ENCODE peak calls at places on chromosome 12, in four cellular contexts. One of them, this sample, is unnamed.

GRCh38 chr12:50039151-50039835 is 14.0 kb upstream of the RACGAP1 start:
- DNase-seq in lower leg skin: peak; percentile 97
- DNase-seq in body of pancreas: peak; percentile 86
- DNase-seq in MM.1S: peak; percentile 78
- DNase-seq in this sample: peak; percentile 72

GRCh38 chr12:50132505-50133135 is 20.6 kb downstream of the COX14 start:
- DNase-seq in lower leg skin: peak; percentile 18
- DNase-seq in body of pancreas: no peak
- DNase-seq in MM.1S: peak; percentile 15
- DNase-seq in this sample: peak; percentile 76

GRCh38 chr12:48351022-48351708 is 446 bp upstream of the ZNF641 start:
- DNase-seq in lower leg skin: peak; percentile 90
- DNase-seq in body of pancreas: peak; percentile 80
- DNase-seq in MM.1S: peak; percentile 29
- DNase-seq in this sample: peak; percentile 66

GRCh38 chr12:125140918-125141573 is 75.8 kb downstream of the AACS start:
- DNase-seq in lower leg skin: no peak
- DNase-seq in body of pancreas: no peak
- DNase-seq in MM.1S: no peak
- DNase-seq in this sample: peak; percentile 83

GRCh38 chr12:15562263-15562662 is 226.9 kb downstream of the EPS8 start:
- DNase-seq in lower leg skin: no peak
- DNase-seq in body of pancreas: no peak
- DNase-seq in MM.1S: no peak
- DNase-seq in this sample: peak; percentile 36

GRCh38 chr12:70236990-70237389 is 6.2 kb upstream of the CNOT2 start:
- DNase-seq in lower leg skin: no peak
- DNase-seq in body of pancreas: no peak
- DNase-seq in MM.1S: no peak
- DNase-seq in this sample: no peak

GRCh38 chr12:96471368-96472040 is 17.9 kb upstream of the CFAP54 start:
- DNase-seq in lower leg skin: no peak
- DNase-seq in body of pancreas: no peak
- DNase-seq in MM.1S: no peak
- DNase-seq in this sample: peak; percentile 93

GRCh38 chr12:39103552-39104165 is 198.3 kb upstream of the CPNE8 start:
- DNase-seq in lower leg skin: no peak
- DNase-seq in body of pancreas: no peak
- DNase-seq in MM.1S: peak; percentile 59
- DNase-seq in this sample: peak; percentile 76

GRCh38 chr12:58765653-58766554 is 154.4 kb downstream of the LRIG3 start:
- DNase-seq in lower leg skin: no peak
- DNase-seq in body of pancreas: peak; percentile 30
- DNase-seq in MM.1S: no peak
- DNase-seq in this sample: no peak

GRCh38 chr12:20127401-20127800 is 240.9 kb upstream of the PDE3A start:
- DNase-seq in lower leg skin: no peak
- DNase-seq in body of pancreas: no peak
- DNase-seq in MM.1S: no peak
- DNase-seq in this sample: peak; percentile 34

GRCh38 chr12:22518067-22518719 is 26.1 kb downstream of the C2CD5 start:
- DNase-seq in lower leg skin: no peak
- DNase-seq in body of pancreas: peak; percentile 81
- DNase-seq in MM.1S: no peak
- DNase-seq in this sample: peak; percentile 61

GRCh38 chr12:88955541-88955940 is 375.3 kb upstream of the KITLG start:
- DNase-seq in lower leg skin: no peak
- DNase-seq in body of pancreas: no peak
- DNase-seq in MM.1S: no peak
- DNase-seq in this sample: no peak

GRCh38 chr12:66149702-66150398 is 19.3 kb upstream of the LLPH start:
- DNase-seq in lower leg skin: no peak
- DNase-seq in body of pancreas: no peak
- DNase-seq in MM.1S: no peak
- DNase-seq in this sample: peak; percentile 30

GRCh38 chr12:85662209-85662607 is 174.0 kb downstream of the RASSF9 start:
- DNase-seq in lower leg skin: no peak
- DNase-seq in body of pancreas: no peak
- DNase-seq in MM.1S: no peak
- DNase-seq in this sample: no peak

GRCh38 chr12:89354630-89354931 is 2.3 kb upstream of the DUSP6 start:
- DNase-seq in lower leg skin: no peak
- DNase-seq in body of pancreas: no peak
- DNase-seq in MM.1S: peak; percentile 51
- DNase-seq in this sample: no peak

GRCh38 chr12:44653886-44654527 is 222.1 kb downstream of the NELL2 start:
- DNase-seq in lower leg skin: no peak
- DNase-seq in body of pancreas: no peak
- DNase-seq in MM.1S: no peak
- DNase-seq in this sample: no peak
- H3K4me3 ChIP-seq in lower leg skin: no peak overlapping the region
- H3K4me3 ChIP-seq in body of pancreas: no peak overlapping the region
- H3K4me3 ChIP-seq in MM.1S: no peak overlapping the region
- H3K4me3 ChIP-seq in this sample: no peak overlapping the region

GRCh38 chr12:9148926-9149325 is 33.2 kb upstream of the A2M start:
- DNase-seq in lower leg skin: no peak
- DNase-seq in body of pancreas: no peak
- DNase-seq in MM.1S: no peak
- DNase-seq in this sample: peak; percentile 2

GRCh38 chr12:9143929-9144328 is 28.2 kb upstream of the A2M start:
- DNase-seq in lower leg skin: no peak
- DNase-seq in body of pancreas: no peak
- DNase-seq in MM.1S: no peak
- DNase-seq in this sample: no peak

GRCh38 chr12:9149372-9149771 is 33.7 kb upstream of the A2M start:
- DNase-seq in lower leg skin: no peak
- DNase-seq in body of pancreas: no peak
- DNase-seq in MM.1S: no peak
- DNase-seq in this sample: no peak
- TF ChIP-seq CTCF in lower leg skin: no peak
- TF ChIP-seq CTCF in body of pancreas: no peak
- TF ChIP-seq CTCF in MM.1S: peak; percentile 18
- TF ChIP-seq CTCF in this sample: no peak

GRCh38 chr12:52249511-52250047 is 16.5 kb downstream of the KRT7 start:
- DNase-seq in lower leg skin: peak; percentile 59
- DNase-seq in body of pancreas: peak; percentile 39
- DNase-seq in MM.1S: no peak
- DNase-seq in this sample: no peak
- H3K4me3 ChIP-seq in lower leg skin: no peak overlapping the region
- H3K4me3 ChIP-seq in body of pancreas: no peak overlapping the region
- H3K4me3 ChIP-seq in MM.1S: no peak overlapping the region
- H3K4me3 ChIP-seq in this sample: no peak overlapping the region

DNA sequence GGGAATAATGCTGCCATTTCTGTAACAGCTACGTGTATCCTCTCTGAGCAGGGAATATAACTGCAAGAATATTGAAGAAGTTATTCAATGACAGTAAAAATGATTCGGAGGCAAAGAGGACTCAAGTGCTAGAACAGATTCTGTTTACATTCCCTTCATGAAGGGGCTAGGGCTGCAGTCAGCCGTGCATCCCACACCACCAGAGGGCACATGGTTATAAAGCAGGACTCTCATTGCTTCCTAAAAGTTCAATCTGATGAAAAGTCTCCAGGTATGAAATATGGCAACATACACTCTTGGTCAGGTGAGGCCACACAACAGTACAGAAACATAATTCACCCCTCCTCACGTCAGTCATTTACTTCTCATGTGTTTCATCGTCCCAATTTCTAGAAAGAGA is 34.0 kb downstream of the TCHP start:
- DNase-seq in lower leg skin: no peak
- DNase-seq in body of pancreas: no peak
- DNase-seq in MM.1S: no peak
- DNase-seq in this sample: no peak
- TF ChIP-seq CTCF in lower leg skin: no peak
- TF ChIP-seq CTCF in body of pancreas: peak; percentile 19
- TF ChIP-seq CTCF in MM.1S: no peak
- TF ChIP-seq CTCF in this sample: peak; percentile 46

This sample was measured in fibroblast of mammary gland.